ENCODE peak calls at places on chromosomes 2 and 18, in eight cellular contexts. X is Right ventricle myocardium superior; T is NCI-H446; V is coronary artery; J is AG09309; G is HL-60; N is activated naive CD4-positive, alpha-beta T cell; F is progenitor cell of endocrine pancreas. O is an unnamed sample.

GRCh38 chr18:22348521-22349316 is 69.0 kb downstream of the CTAGE1 start:
- DNase-seq in X (peak; percentile 88), T (no peak), V (peak; percentile 86), J (no peak), G (no peak), N (no peak), F (peak; percentile 48), O (no peak)

GRCh38 chr2:84532291-84532690 is 16.0 kb downstream of the DNAH6 start:
- DNase-seq in X (no peak), T (no peak), V (no peak), J (no peak), G (no peak), N (no peak), F (no peak), O (no peak)

GRCh38 chr2:86300496-86300895 is 36.9 kb downstream of the REEP1 start:
- DNase-seq in X (no peak), T (no peak), V (no peak), J (no peak), G (no peak), N (no peak), F (no peak), O (no peak)

GRCh38 chr2:105252271-105252670 is 10.7 kb downstream of the GPR45 start:
- DNase-seq in X (no peak), T (no peak), V (no peak), J (no peak), G (no peak), N (no peak), F (no peak), O (no peak)

GRCh38 chr2:240200230-240201051 is 60.0 kb upstream of the OTOS start:
- DNase-seq in X (no peak), T (no peak), V (peak; percentile 59), J (no peak), G (no peak), N (no peak), F (no peak), O (no peak)

GRCh38 chr2:16257001-16257724 is 316.8 kb downstream of the MYCN start:
- DNase-seq in X (no peak), T (no peak), V (no peak), J (no peak), G (no peak), N (no peak), F (no peak), O (no peak)

GRCh38 chr2:238439093-238439849 is 12.5 kb downstream of the ASB1 start:
- DNase-seq in X (no peak), T (no peak), V (peak; percentile 78), J (peak; percentile 92), G (no peak), N (no peak), F (no peak), O (no peak)

GRCh38 chr2:147945660-147946059 is 74.9 kb downstream of the ORC4 start:
- DNase-seq in X (no peak), T (no peak), V (no peak), J (no peak), G (no peak), N (no peak), F (no peak), O (no peak)

GRCh38 chr2:86442642-86443005 is 1.5 kb downstream of the KDM3A start:
- DNase-seq in X (peak; percentile 83), T (peak; percentile 72), V (peak; percentile 94), J (peak; percentile 77), G (peak; percentile 81), N (peak; percentile 46), F (no peak), O (no peak)

GRCh38 chr18:3692113-3692621 is 242.2 kb downstream of the TGIF1 start:
- DNase-seq in X (no peak), T (no peak), V (no peak), J (no peak), G (no peak), N (no peak), F (no peak), O (no peak)

GRCh38 chr18:57748770-57749603 is 54.1 kb downstream of the ATP8B1 start:
- DNase-seq in X (no peak), T (no peak), V (no peak), J (no peak), G (peak; percentile 30), N (no peak), F (no peak), O (peak; percentile 44)

GRCh38 chr2:157468931-157469708 is 25.2 kb upstream of the CYTIP start:
- DNase-seq in X (no peak), T (no peak), V (no peak), J (peak; percentile 63), G (peak; percentile 89), N (no peak), F (no peak), O (no peak)

GRCh38 chr2:48423376-48423775 is 106.6 kb upstream of the STON1 start:
- DNase-seq in X (no peak), T (no peak), V (no peak), J (peak; percentile 73), G (no peak), N (no peak), F (no peak), O (no peak)

GRCh38 chr2:190722825-190723224 is 73.9 kb downstream of the NAB1 start:
- DNase-seq in X (no peak), T (no peak), V (no peak), J (no peak), G (no peak), N (no peak), F (no peak), O (no peak)

GRCh38 chr2:241310917-241311566 is 4.4 kb downstream of the HDLBP start:
- DNase-seq in X (no peak), T (no peak), V (no peak), J (no peak), G (no peak), N (no peak), F (no peak), O (no peak)

GRCh38 chr2:12642332-12642731 is 74.4 kb upstream of the TRIB2 start:
- DNase-seq in X (no peak), T (no peak), V (no peak), J (no peak), G (no peak), N (no peak), F (no peak), O (no peak)

GRCh38 chr2:220504890-220505564 is 877.6 kb downstream of the SLC4A3 start:
- DNase-seq in X (no peak), T (no peak), V (no peak), J (no peak), G (no peak), N (no peak), F (no peak), O (peak; percentile 61)

GRCh38 chr18:8525692-8526091 is 83.5 kb upstream of the RAB12 start:
- DNase-seq in X (no peak), T (no peak), V (no peak), J (no peak), G (peak; percentile 31), N (no peak), F (no peak), O (no peak)

GRCh38 chr2:174546519-174547506 is 50.8 kb downstream of the WIPF1 start:
- DNase-seq in X (no peak), T (no peak), V (no peak), J (peak; percentile 7), G (peak; percentile 56), N (no peak), F (no peak), O (peak; percentile 25)

GRCh38 chr2:133936601-133937000 is 317.3 kb upstream of the MGAT5 start:
- DNase-seq in X (no peak), T (no peak), V (no peak), J (no peak), G (no peak), N (no peak), F (no peak), O (no peak)

GRCh38 chr2:85288244-85288725 is 39.5 kb downstream of the TGOLN2 start:
- DNase-seq in X (no peak), T (no peak), V (no peak), J (no peak), G (no peak), N (no peak), F (no peak), O (no peak)

GRCh38 chr2:33121925-33122324 is 175.2 kb downstream of the LTBP1 start:
- DNase-seq in X (no peak), T (no peak), V (no peak), J (no peak), G (no peak), N (no peak), F (no peak), O (no peak)

GRCh38 chr18:36532394-36532793 is 234.9 kb downstream of the FHOD3 start:
- DNase-seq in X (no peak), T (peak; percentile 11), V (no peak), J (peak; percentile 51), G (no peak), N (no peak), F (no peak), O (no peak)

GRCh38 chr2:109322111-109322510 is 193.1 kb downstream of the SH3RF3 start:
- DNase-seq in X (peak; percentile 92), T (no peak), V (peak; percentile 98), J (peak; percentile 97), G (no peak), N (no peak), F (no peak), O (no peak)

GRCh38 chr18:63974991-63975390 is 5.1 kb downstream of the SERPINB8 start:
- DNase-seq in X (no peak), T (no peak), V (no peak), J (no peak), G (peak; percentile 72), N (no peak), F (no peak), O (no peak)

GRCh38 chr2:211449819-211450218 is 893.4 kb downstream of the CPS1 start:
- DNase-seq in X (no peak), T (no peak), V (no peak), J (no peak), G (no peak), N (no peak), F (no peak), O (no peak)

GRCh38 chr2:176122266-176122632 is 270 bp upstream of the HOXD9 start:
- DNase-seq in X (no peak), T (no peak), V (no peak), J (no peak), G (no peak), N (no peak), F (no peak), O (no peak)

GRCh38 chr2:168841445-168841844 is 39.0 kb downstream of the NOSTRIN start:
- DNase-seq in X (no peak), T (no peak), V (no peak), J (no peak), G (no peak), N (no peak), F (no peak), O (no peak)

GRCh38 chr18:27599202-27599829 is 414.2 kb upstream of the CHST9 start:
- DNase-seq in X (peak; percentile 43), T (no peak), V (no peak), J (no peak), G (peak; percentile 47), N (no peak), F (peak; percentile 42), O (peak; percentile 41)

GRCh38 chr18:44859263-44859662 is 178.6 kb downstream of the SETBP1 start:
- DNase-seq in X (no peak), T (no peak), V (no peak), J (no peak), G (no peak), N (no peak), F (no peak), O (no peak)

GRCh38 chr2:24117902-24118301 is 5.2 kb downstream of the PFN4 start:
- DNase-seq in X (no peak), T (no peak), V (no peak), J (no peak), G (no peak), N (no peak), F (no peak), O (no peak)

GRCh38 chr2:33212151-33212550 is 264.3 kb upstream of the RASGRP3 start:
- DNase-seq in X (no peak), T (no peak), V (peak; percentile 81), J (peak; percentile 84), G (no peak), N (no peak), F (no peak), O (no peak)

GRCh38 chr2:12048551-12048950 is 302.1 kb downstream of the LPIN1 start:
- DNase-seq in X (no peak), T (no peak), V (no peak), J (no peak), G (no peak), N (no peak), F (no peak), O (no peak)

GRCh38 chr2:10709290-10709939 is 12.0 kb upstream of the ATP6V1C2 start:
- DNase-seq in X (no peak), T (no peak), V (no peak), J (no peak), G (no peak), N (no peak), F (no peak), O (peak; percentile 16)